ENCODE peak calls at places on chromosomes 3 and 15, in four cellular contexts. X is stimulated activated naive CD8-positive, alpha-beta T cell treated with anti-CD3 and anti-CD28 coated beads, Interleukin-15, Interleukin-2, amounts not matched to agents 100 U/mL and 50 U/mL, for 24 hours; V is stimulated activated CD4-positive, alpha-beta T cell treated with anti-CD3 and anti-CD28 coated beads, Interleukin-15, amount 100 ng/mL, for 1 hour; Q is ecto neural progenitor cell. H is an unnamed sample.

GRCh38 chr3:69328903-69329302 is 57.0 kb downstream of the FRMD4B start:
- DNase-seq in X (no peak), V (no peak), Q (no peak), H (no peak)

GRCh38 chr3:33612641-33613040 is 105.4 kb downstream of the CLASP2 start:
- DNase-seq in X (no peak), V (no peak), Q (no peak), H (no peak)

GRCh38 chr3:30493912-30494311 is 112.5 kb upstream of the TGFBR2 start:
- DNase-seq in X (no peak), V (no peak), Q (no peak), H (no peak)

GRCh38 chr15:101256756-101257155 is 4.9 kb upstream of the CHSY1 start:
- DNase-seq in X (no peak), V (no peak), Q (no peak), H (no peak)

GRCh38 chr3:170471149-170471548 is 52.5 kb downstream of the CLDN11 start:
- DNase-seq in X (no peak), V (no peak), Q (no peak), H (no peak)

GRCh38 chr15:78408961-78409360 is 29.1 kb upstream of the IREB2 start:
- DNase-seq in X (no peak), V (no peak), Q (no peak), H (no peak)

GRCh38 chr3:102105113-102105642 is 255.9 kb downstream of the NFKBIZ start:
- DNase-seq in X (no peak), V (no peak), Q (no peak), H (no peak)

GRCh38 chr15:77002954-77003912 is 8.3 kb downstream of the PSTPIP1 start:
- DNase-seq in X (peak; percentile 82), V (peak; percentile 42), Q (no peak), H (peak; percentile 58)

GRCh38 chr3:194884649-194885315 is 199.1 kb downstream of the FAM43A start:
- DNase-seq in X (no peak), V (no peak), Q (peak; percentile 26), H (no peak)

GRCh38 chr15:31151301-31152233 is 50.0 kb upstream of the TRPM1 start:
- DNase-seq in X (no peak), V (no peak), Q (no peak), H (no peak)

GRCh38 chr3:188049890-188050530 is 103.9 kb upstream of the LPP start:
- DNase-seq in X (peak; percentile 31), V (no peak), Q (no peak), H (no peak)

GRCh38 chr15:31554261-31554660 is 227.6 kb downstream of the KLF13 start:
- DNase-seq in X (no peak), V (no peak), Q (no peak), H (no peak)

GRCh38 chr3:129289201-129289921 is 10.7 kb downstream of the HMCES start:
- DNase-seq in X (no peak), V (no peak), Q (no peak), H (no peak)

GRCh38 chr15:96372554-96372953 is 42.1 kb downstream of the NR2F2 start:
- DNase-seq in X (no peak), V (no peak), Q (no peak), H (no peak)

GRCh38 chr3:48057521-48057920 is 41.3 kb upstream of the MAP4 start:
- DNase-seq in X (no peak), V (no peak), Q (no peak), H (no peak)

GRCh38 chr3:131110087-131110486 is 83.4 kb downstream of the NEK11 start:
- DNase-seq in X (no peak), V (no peak), Q (no peak), H (no peak)

GRCh38 chr15:47184003-47184404 is 533.3 kb upstream of the SEMA6D start:
- DNase-seq in X (peak; percentile 15), V (no peak), Q (no peak), H (no peak)

GRCh38 chr3:120021523-120021922 is 72.7 kb downstream of the GSK3B start:
- DNase-seq in X (no peak), V (no peak), Q (no peak), H (no peak)

GRCh38 chr15:38398134-38398533 is 55.8 kb upstream of the FAM98B start:
- DNase-seq in X (no peak), V (no peak), Q (no peak), H (no peak)

GRCh38 chr3:51343918-51344687 is 41.0 kb upstream of the MANF start:
- DNase-seq in X (no peak), V (no peak), Q (no peak), H (no peak)

GRCh38 chr15:52567886-52568568 is 803 bp downstream of the ARPP19 start:
- DNase-seq in X (peak; percentile 53), V (peak; percentile 24), Q (peak; percentile 47), H (no peak)

GRCh38 chr3:43442872-43443395 is 156.6 kb downstream of the SNRK start:
- DNase-seq in X (no peak), V (no peak), Q (no peak), H (no peak)

GRCh38 chr3:3295586-3295985 is 116.1 kb upstream of the CRBN start:
- DNase-seq in X (no peak), V (no peak), Q (no peak), H (no peak)